ENCODE peak calls at places on chromosomes 5 and 9, in six cellular contexts. S is A549, B is choroid plexus epithelial cell, V is cardiac fibroblast, H is stomach, X is heart left ventricle. P is an unnamed sample.

GRCh38 chr5:145198871-145199270 is 636.3 kb downstream of the PRELID2 start:
- DNase-seq in S (no peak), V (no peak), H (no peak), B (no peak), X (no peak), P (no peak)

GRCh38 chr5:142830241-142831018 is 60.3 kb downstream of the ARHGAP26 start:
- DNase-seq in H (no peak), V (peak), X (no peak), S (peak), B (peak), P (peak)

GRCh38 chr5:151003503-151003860 is 16.9 kb upstream of the GPX3 start:
- DNase-seq in V (no peak), X (no peak), B (no peak), S (no peak), H (no peak), P (no peak)

GRCh38 chr9:38626006-38626405 is 5.6 kb upstream of the ANKRD18A start:
- DNase-seq in S (no peak), X (no peak), H (no peak), V (no peak), B (no peak), P (no peak)

GRCh38 chr5:44603496-44604272 is 205.1 kb upstream of the MRPS30 start:
- DNase-seq in V (no peak), B (no peak), X (no peak), S (peak), H (no peak), P (no peak)

GRCh38 chr5:17379188-17379951 is 118.7 kb upstream of the TAF11L2 start:
- DNase-seq in H (no peak), V (peak), X (no peak), B (peak), S (no peak), P (no peak)

GRCh38 chr5:167798427-167798826 is 493.0 kb upstream of the WWC1 start:
- DNase-seq in S (no peak), X (peak), V (no peak), H (no peak), B (no peak), P (no peak)

GRCh38 chr5:135880278-135880677 is 15.4 kb downstream of the IL9 start:
- DNase-seq in V (no peak), S (peak), X (no peak), H (no peak), B (peak), P (no peak)

GRCh38 chr9:95852059-95853032 is 23.1 kb upstream of the ERCC6L2 start:
- DNase-seq in B (no peak), S (peak), H (no peak), X (no peak), V (no peak), P (peak)

GRCh38 chr5:177162379-177162778 is 28.8 kb downstream of the NSD1 start:
- DNase-seq in B (no peak), H (no peak), V (no peak), X (no peak), S (no peak), P (no peak)

GRCh38 chr5:51961154-51961562 is 577.9 kb downstream of the ISL1 start:
- DNase-seq in B (no peak), V (no peak), S (no peak), X (no peak), H (no peak), P (no peak)

GRCh38 chr9:113391917-113392316 is 9.2 kb downstream of the ALAD start:
- DNase-seq in B (no peak), X (no peak), H (no peak), S (no peak), V (no peak), P (no peak)

GRCh38 chr5:9787813-9788600 is 157.9 kb upstream of the TAS2R1 start:
- DNase-seq in X (no peak), H (no peak), S (no peak), V (no peak), B (peak), P (peak)

GRCh38 chr9:134236935-134237629 is 72.7 kb upstream of the RNU6ATAC start:
- DNase-seq in V (no peak), X (no peak), H (no peak), S (no peak), B (no peak), P (no peak)

GRCh38 chr9:37778534-37778933 is 6.3 kb downstream of the EXOSC3 start:
- DNase-seq in V (no peak), H (no peak), S (no peak), X (no peak), B (no peak), P (no peak)

GRCh38 chr9:124810513-124811355 is 33.8 kb downstream of the OLFML2A start:
- DNase-seq in X (peak), V (peak), B (peak), H (no peak), S (peak), P (peak)

GRCh38 chr5:137565450-137565849 is 66.3 kb upstream of the SPOCK1 start:
- DNase-seq in S (no peak), X (no peak), H (no peak), V (peak), B (peak), P (peak)

GRCh38 chr9:89619739-89620138 is 14.9 kb downstream of the GADD45G start:
- DNase-seq in S (no peak), X (no peak), V (no peak), B (no peak), H (no peak), P (no peak)

GRCh38 chr5:154519375-154519774 is 41.3 kb upstream of the HAND1 start:
- DNase-seq in V (peak), H (no peak), X (no peak), S (peak), B (peak), P (no peak)

GRCh38 chr9:91302831-91303230 is 58.9 kb downstream of the AUH start:
- DNase-seq in H (no peak), V (peak), X (no peak), B (peak), S (peak), P (peak)

GRCh38 chr5:66987949-66988838 is 208.4 kb downstream of the CD180 start:
- DNase-seq in H (no peak), B (peak), S (peak), V (peak), X (no peak), P (peak)

GRCh38 chr5:6634327-6634713 is 1.1 kb downstream of the SRD5A1 start:
- DNase-seq in S (no peak), V (peak), B (peak), H (no peak), X (no peak), P (peak)

GRCh38 chr9:81045658-81046057 is 643.7 kb downstream of the TLE1 start:
- DNase-seq in X (no peak), H (no peak), V (no peak), S (no peak), B (no peak), P (no peak)

GRCh38 chr9:131679261-131680020 is 60.4 kb downstream of the RAPGEF1 start:
- DNase-seq in B (no peak), S (no peak), X (no peak), H (no peak), V (no peak), P (no peak)

GRCh38 chr5:136058031-136058971 is 29.5 kb downstream of the TGFBI start:
- DNase-seq in H (peak), V (peak), X (no peak), S (peak), B (peak), P (peak)

GRCh38 chr5:135866044-135866443 is 29.6 kb downstream of the IL9 start:
- DNase-seq in B (no peak), S (no peak), X (no peak), H (no peak), V (no peak), P (no peak)

DNA sequence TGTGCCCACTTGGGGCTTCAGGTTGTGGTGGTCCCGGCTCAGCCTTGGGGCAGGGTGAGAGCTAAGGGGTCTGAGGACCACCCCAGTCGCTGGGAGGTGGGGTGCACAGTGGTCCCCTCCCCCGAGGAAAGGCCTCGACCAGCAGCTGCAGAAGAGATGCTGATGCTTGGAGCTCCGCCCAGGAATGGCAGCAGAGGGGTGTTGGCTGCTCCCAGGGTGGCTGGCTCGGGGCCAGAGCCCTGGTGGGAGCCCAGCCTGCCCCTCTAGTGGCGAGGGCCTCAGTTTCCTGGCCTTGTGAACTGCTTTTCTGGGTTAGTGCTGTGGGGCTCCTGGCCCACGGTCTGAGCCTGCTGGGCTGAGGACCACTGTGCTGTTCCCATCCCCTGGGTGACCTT is 1.2 kb downstream of the DIPK1B start:
- DNase-seq in B (no peak), V (peak), X (peak), S (no peak), H (no peak), P (no peak)
- H3K4me3 ChIP-seq in B (no peak), V (peak), X (peak), S (peak), H (peak), P (no peak)

DNA sequence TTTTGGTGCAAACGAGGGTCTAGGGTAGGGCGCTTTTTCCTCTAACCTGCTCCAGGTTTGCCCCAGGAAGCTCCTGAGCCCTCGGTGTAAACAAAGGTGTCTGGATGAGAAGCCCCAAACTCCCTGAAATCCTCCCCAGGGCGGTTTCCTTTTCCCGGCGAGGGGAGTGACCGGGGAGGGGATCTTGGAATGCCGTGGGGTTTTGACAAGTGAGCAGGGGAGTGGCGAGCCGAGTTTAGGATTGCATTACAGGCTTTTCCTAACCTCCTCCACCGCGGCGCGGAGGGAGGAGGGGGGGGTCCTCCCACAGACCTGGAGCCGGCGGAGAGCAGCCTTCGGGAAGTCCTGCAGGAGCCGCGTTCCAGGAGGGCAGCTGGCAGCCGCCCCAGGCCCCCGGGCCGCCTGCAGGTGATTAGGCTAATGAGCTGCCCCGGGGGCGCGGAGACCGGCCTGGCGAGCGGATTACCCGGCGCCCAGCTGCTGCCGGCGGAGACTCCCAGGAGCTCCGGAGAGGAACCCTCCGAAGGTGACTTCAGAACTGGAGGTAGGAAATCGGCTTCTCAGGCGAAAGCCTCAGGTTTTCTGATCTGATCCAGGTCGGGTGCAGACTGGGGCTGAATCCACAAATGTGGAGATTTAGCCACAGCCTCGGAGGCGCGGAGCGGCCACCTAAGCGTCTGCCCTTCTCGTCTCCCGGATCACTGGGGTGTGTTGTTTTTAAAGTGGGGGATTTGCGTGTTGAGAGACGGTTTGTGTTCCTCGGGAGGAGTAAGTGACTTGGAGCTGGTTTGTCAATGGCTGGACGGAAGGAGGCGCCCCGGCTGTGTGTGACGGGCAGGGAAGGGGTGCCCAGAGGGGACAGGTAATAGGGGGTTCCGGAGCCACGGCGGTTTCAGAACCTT is 215.9 kb downstream of the PDZD2 start:
- DNase-seq in S (peak), V (peak), X (peak), H (peak), B (peak), P (peak)
- TF ChIP-seq CTCF in S (peak), V (peak), X (peak), H (no peak), B (peak), P (peak)

DNA sequence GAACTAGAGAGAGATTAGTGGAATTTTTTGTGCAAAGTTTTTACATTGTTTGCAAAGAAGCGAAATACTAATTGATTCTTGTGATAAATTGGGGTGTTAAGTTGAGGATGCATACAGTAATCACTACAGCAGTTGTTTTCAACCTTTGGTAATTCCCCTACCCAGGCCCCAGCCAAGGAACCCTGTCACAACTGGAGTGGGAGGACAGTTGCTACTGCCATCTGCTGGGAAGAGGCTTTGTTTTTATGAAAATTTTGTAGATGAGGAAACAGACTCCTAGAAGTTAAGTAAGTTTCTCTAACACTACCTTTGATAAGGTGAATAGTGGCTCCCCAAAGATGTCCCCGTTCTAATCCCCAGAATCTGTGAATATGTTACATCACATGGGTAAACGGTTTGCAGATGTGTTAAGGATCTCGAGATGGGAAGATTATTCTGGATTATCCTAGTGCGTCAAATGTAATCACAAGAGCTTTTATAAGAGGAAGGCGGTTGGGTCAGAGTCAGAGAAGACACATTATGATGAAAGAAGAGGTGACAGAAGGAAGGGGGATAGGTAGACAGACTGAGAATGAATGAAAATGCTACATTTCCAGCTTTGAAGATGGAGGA is 34.0 kb upstream of the PPP1R2B start:
- DNase-seq in B (peak), S (peak), H (no peak), X (peak), V (peak), P (peak)
- H3K4me3 ChIP-seq in B (no peak), S (no peak), H (no peak), X (no peak), V (no peak), P (no peak)

GRCh38 chr9:102669220-102669619 is 325.9 kb upstream of the CYLC2 start:
- DNase-seq in B (no peak), X (no peak), V (no peak), S (no peak), H (no peak), P (no peak)
- TF ChIP-seq CTCF in B (no peak), X (no peak), V (no peak), S (no peak), H (no peak), P (no peak)

GRCh38 chr9:123174887-123175518 is 93.4 kb downstream of the STRBP start:
- DNase-seq in X (no peak), V (no peak), H (no peak), S (no peak), B (no peak), P (no peak)
- H3K4me3 ChIP-seq in X (no peak), V (no peak), H (no peak), S (no peak), B (no peak), P (no peak)

DNA sequence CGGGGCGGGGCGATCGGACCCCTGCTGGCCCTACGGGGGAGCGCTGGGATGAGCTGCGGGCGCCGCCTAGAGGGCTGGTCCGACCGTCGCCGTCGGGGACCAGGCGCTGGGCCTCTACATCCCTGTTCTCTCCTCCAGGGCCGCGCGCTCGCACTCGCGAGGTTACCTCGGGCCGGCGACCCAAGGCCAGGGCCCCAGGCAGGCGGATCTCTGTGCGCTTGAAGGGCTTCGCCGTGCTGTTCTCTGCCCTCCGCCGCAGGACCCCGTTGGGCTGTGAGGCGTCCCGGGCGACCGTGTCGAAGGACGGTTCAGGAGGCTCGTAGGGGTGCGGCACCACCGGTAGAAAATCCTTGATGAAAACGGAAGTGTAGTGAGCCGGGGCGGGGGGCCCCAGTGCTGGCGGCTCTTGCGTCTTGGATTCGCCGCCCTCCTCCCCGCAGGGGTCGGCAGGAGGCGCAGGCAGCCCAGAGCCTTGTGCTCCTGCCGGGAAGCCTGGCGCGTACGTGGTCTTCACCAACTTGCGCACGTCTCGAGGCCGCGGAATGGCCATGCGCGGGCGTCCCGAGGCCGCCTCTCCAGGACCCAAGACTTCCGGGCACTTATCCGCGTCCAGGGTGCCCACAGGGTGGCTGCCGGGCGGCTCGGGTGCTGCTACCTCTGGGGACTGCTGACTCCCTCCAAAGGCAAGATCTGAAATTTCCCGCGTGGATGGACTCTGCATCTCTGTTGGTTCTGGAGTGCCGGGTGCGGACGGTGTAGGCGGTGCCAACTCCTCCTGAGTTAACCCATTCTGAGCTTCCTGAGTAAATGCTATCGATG is 2.0 kb downstream of the PROB1 start:
- DNase-seq in S (peak), B (peak), H (peak), V (peak), X (peak), P (no peak)
- TF ChIP-seq CTCF in S (peak), B (peak), H (peak), V (peak), X (peak), P (peak)

GRCh38 chr5:109693535-109694152 is 3.9 kb downstream of the MAN2A1 start:
- DNase-seq in B (peak), X (no peak), S (no peak), V (no peak), H (no peak), P (peak)
- H3K4me3 ChIP-seq in B (no peak), X (no peak), S (no peak), V (no peak), H (no peak), P (no peak)

GRCh38 chr9:98391406-98391805 is 136.0 kb upstream of the TBC1D2 start:
- DNase-seq in S (no peak), H (no peak), V (no peak), X (no peak), B (no peak), P (no peak)

GRCh38 chr9:98391884-98392283 is 136.4 kb upstream of the TBC1D2 start:
- DNase-seq in S (no peak), V (no peak), B (no peak), X (no peak), H (no peak), P (no peak)

GRCh38 chr9:98399950-98400683 is 144.7 kb upstream of the TBC1D2 start:
- DNase-seq in S (no peak), B (no peak), X (no peak), H (no peak), V (no peak), P (no peak)

GRCh38 chr9:98401140-98402025 is 145.9 kb upstream of the TBC1D2 start:
- DNase-seq in H (no peak), S (no peak), V (peak), B (peak), X (no peak), P (no peak)

GRCh38 chr9:98396236-98396635 is 140.8 kb upstream of the TBC1D2 start:
- DNase-seq in B (no peak), S (no peak), V (no peak), X (no peak), H (no peak), P (no peak)
- TF ChIP-seq CTCF in B (no peak), S (no peak), V (no peak), X (no peak), H (no peak), P (no peak)

GRCh38 chr5:76954383-76954763 is 1.5 kb downstream of the CRHBP start:
- DNase-seq in H (no peak), V (no peak), S (no peak), B (no peak), X (no peak), P (no peak)
- H3K4me3 ChIP-seq in H (peak), V (peak), S (peak), B (peak), X (peak), P (no peak)

P was measured in AG10803.